ENCODE peak calls at places on chromosomes 7 and 10, in six cellular contexts. V is NCI-H510A treated with DMSO at 0.1 percent for 48 hours; E is right cardiac atrium; W is stimulated activated CD8-positive, alpha-beta memory T cell treated with anti-CD3 and anti-CD28 coated beads, Interleukin-15, amount 100 ng/mL, for 24 hours; C is CD4-positive, alpha-beta T cell; O is T-helper 17 cell. M is an unnamed sample.

GRCh38 chr7:41148521-41148951 is 554.4 kb downstream of the INHBA start:
- DNase-seq in V (peak), E (no peak), W (no peak), C (no peak), O (no peak), M (peak)

GRCh38 chr7:27151945-27152815 is at the start of gene HOXA3:
- DNase-seq in V (no peak), E (no peak), W (no peak), C (no peak), O (no peak), M (no peak)

GRCh38 chr7:76430211-76430610 is 5.5 kb downstream of the ZP3 start:
- DNase-seq in V (no peak), E (no peak), W (no peak), C (no peak), O (no peak), M (no peak)

GRCh38 chr7:25148772-25149575 is 23.9 kb upstream of the CYCS start:
- DNase-seq in V (no peak), E (no peak), W (no peak), C (no peak), O (no peak), M (no peak)

GRCh38 chr7:65902306-65902705 is 29.4 kb downstream of the VKORC1L1 start:
- DNase-seq in V (no peak), E (no peak), W (no peak), C (no peak), O (no peak), M (no peak)

GRCh38 chr7:149459540-149460433 is 1.1 kb downstream of the ZNF777 start:
- DNase-seq in V (no peak), E (peak), W (no peak), C (no peak), O (no peak), M (no peak)

GRCh38 chr7:94632338-94633024 is 23.5 kb downstream of the SGCE start:
- DNase-seq in V (no peak), E (no peak), W (no peak), C (no peak), O (no peak), M (peak)

GRCh38 chr10:44830022-44830421 is 81.1 kb upstream of the TMEM72 start:
- DNase-seq in V (no peak), E (no peak), W (no peak), C (no peak), O (no peak), M (no peak)

GRCh38 chr10:52194188-52194587 is 119.9 kb upstream of the DKK1 start:
- DNase-seq in V (no peak), E (no peak), W (no peak), C (no peak), O (no peak), M (no peak)

GRCh38 chr7:35905555-35905954 is 104.7 kb downstream of the SEPTIN7 start:
- DNase-seq in V (no peak), E (no peak), W (no peak), C (no peak), O (no peak), M (no peak)

GRCh38 chr10:100528123-100528884 is 1.4 kb downstream of the NDUFB8 start:
- DNase-seq in V (no peak), E (no peak), W (no peak), C (no peak), O (no peak), M (no peak)

GRCh38 chr7:36633377-36633776 is 90.9 kb downstream of the AOAH start:
- DNase-seq in V (no peak), E (no peak), W (no peak), C (no peak), O (no peak), M (no peak)

GRCh38 chr7:39746162-39746782 is 122.9 kb downstream of the RALA start:
- DNase-seq in V (peak), E (peak), W (no peak), C (peak), O (no peak), M (no peak)

GRCh38 chr7:105015631-105015965 is 1.6 kb downstream of the KMT2E start:
- DNase-seq in V (no peak), E (no peak), W (no peak), C (no peak), O (no peak), M (no peak)

GRCh38 chr10:79145174-79145483 is 76.4 kb downstream of the ZMIZ1 start:
- DNase-seq in V (no peak), E (no peak), W (no peak), C (no peak), O (no peak), M (no peak)

GRCh38 chr7:91280604-91281003 is 16.4 kb downstream of the FZD1 start:
- DNase-seq in V (no peak), E (no peak), W (no peak), C (no peak), O (no peak), M (no peak)

GRCh38 chr10:12194752-12195271 is 879 bp downstream of the NUDT5 start:
- DNase-seq in V (no peak), E (peak), W (no peak), C (peak), O (no peak), M (no peak)

GRCh38 chr10:88114368-88114767 is 250.9 kb downstream of the PTEN start:
- DNase-seq in V (peak), E (peak), W (no peak), C (peak), O (no peak), M (no peak)

GRCh38 chr7:46257766-46258448 is 336.8 kb upstream of the IGFBP3 start:
- DNase-seq in V (no peak), E (no peak), W (no peak), C (no peak), O (no peak), M (peak)

GRCh38 chr7:23298141-23298851 is 843 bp upstream of the MALSU1 start:
- DNase-seq in V (no peak), E (no peak), W (no peak), C (no peak), O (no peak), M (peak)

GRCh38 chr7:7321681-7322080 is 139.3 kb downstream of the C1GALT1 start:
- DNase-seq in V (peak), E (no peak), W (no peak), C (no peak), O (no peak), M (no peak)

GRCh38 chr7:90216080-90216674 is 4.6 kb downstream of the STEAP2 start:
- DNase-seq in V (no peak), E (no peak), W (no peak), C (no peak), O (no peak), M (no peak)

GRCh38 chr7:104775581-104775980 is 238.4 kb upstream of the KMT2E start:
- DNase-seq in V (no peak), E (no peak), W (no peak), C (no peak), O (no peak), M (no peak)

GRCh38 chr10:17286562-17287089 is 58.6 kb downstream of the VIM start:
- DNase-seq in V (no peak), E (no peak), W (no peak), C (no peak), O (no peak), M (no peak)

GRCh38 chr10:31129261-31129660 is 97.6 kb upstream of the ZNF438 start:
- DNase-seq in V (no peak), E (peak), W (no peak), C (no peak), O (no peak), M (no peak)

GRCh38 chr7:101696-102376 is 90.5 kb upstream of the FAM20C start:
- DNase-seq in V (no peak), E (no peak), W (no peak), C (no peak), O (no peak), M (no peak)

GRCh38 chr7:51021906-51022570 is 239.3 kb upstream of the GRB10 start:
- DNase-seq in V (no peak), E (peak), W (no peak), C (no peak), O (no peak), M (no peak)

GRCh38 chr7:56218510-56218909 is 102.3 kb upstream of the NUPR2 start:
- DNase-seq in V (no peak), E (no peak), W (no peak), C (no peak), O (no peak), M (no peak)

GRCh38 chr10:102975483-102976057 is 57.5 kb downstream of the CNNM2 start:
- DNase-seq in V (no peak), E (no peak), W (no peak), C (no peak), O (no peak), M (no peak)

GRCh38 chr7:134089446-134089845 is 37.7 kb upstream of the LRGUK start:
- DNase-seq in V (no peak), E (no peak), W (no peak), C (no peak), O (no peak), M (no peak)

GRCh38 chr10:44567471-44567870 is 182.6 kb upstream of the CXCL12 start:
- DNase-seq in V (no peak), E (no peak), W (no peak), C (no peak), O (no peak), M (peak)

GRCh38 chr7:55113760-55114541 is 95.1 kb downstream of the EGFR start:
- DNase-seq in V (no peak), E (no peak), W (no peak), C (no peak), O (no peak), M (no peak)

M was measured in AG04449.